ENCODE peak calls at places on chromosomes 7 and 10, in five cellular contexts. F is GM12878, G is HepG2, Y is H1, T is K562. Q is an unnamed sample.
A peak's percentile ranks its signal among the peaks of the same experiment; 100 is the strongest.

GRCh38 chr10:62681211-62681940 is 123.1 kb upstream of the ADO start:
- DNase-seq in F (peak; percentile 90), T (no peak), Y (peak; percentile 49), G (peak; percentile 36), Q (no peak)

GRCh38 chr10:785539-786214 is 96.2 kb upstream of the DIP2C start:
- DNase-seq in Y (no peak), F (no peak), G (no peak), T (no peak), Q (no peak)

GRCh38 chr7:102973096-102973802 is 60.4 kb downstream of the LRRC17 start:
- DNase-seq in F (no peak), T (peak; percentile 96), G (no peak), Y (no peak), Q (peak; percentile 36)

GRCh38 chr10:37865264-37865663 is 7.9 kb upstream of the ZNF248 start:
- DNase-seq in G (no peak), Y (no peak), F (no peak), T (no peak), Q (no peak)

GRCh38 chr10:78892383-78893191 is 176.2 kb upstream of the ZMIZ1 start:
- DNase-seq in F (no peak), T (no peak), G (no peak), Y (peak; percentile 24), Q (no peak)

GRCh38 chr7:79622781-79623180 is 169.3 kb upstream of the MAGI2 start:
- DNase-seq in F (no peak), G (no peak), Y (no peak), T (no peak), Q (no peak)

GRCh38 chr10:43226851-43227845 is 39.7 kb downstream of the RASGEF1A start:
- DNase-seq in Y (peak; percentile 37), G (no peak), T (no peak), F (no peak), Q (no peak)

GRCh38 chr7:44607141-44608068 is 978 bp downstream of the OGDH start:
- DNase-seq in G (no peak), T (no peak), Y (no peak), F (no peak), Q (no peak)

GRCh38 chr7:158645842-158646241 is 58.2 kb upstream of the PTPRN2 start:
- DNase-seq in Y (no peak), F (no peak), T (no peak), G (no peak), Q (no peak)

GRCh38 chr10:100775346-100775745 is 30.0 kb downstream of the PAX2 start:
- DNase-seq in G (no peak), F (no peak), T (no peak), Y (no peak), Q (no peak)

GRCh38 chr10:92290076-92290836 is 622 bp downstream of the CPEB3 start:
- DNase-seq in Y (no peak), G (peak; percentile 23), T (peak; percentile 51), F (no peak), Q (peak; percentile 38)

GRCh38 chr7:37908221-37908788 is 8.3 kb downstream of the SFRP4 start:
- DNase-seq in G (no peak), T (no peak), F (no peak), Y (no peak), Q (no peak)

GRCh38 chr10:25704622-25705021 is 229.4 kb upstream of the MYO3A start:
- DNase-seq in T (peak; percentile 38), G (no peak), F (no peak), Y (no peak), Q (no peak)

GRCh38 chr7:8189615-8190014 is 72.4 kb downstream of the ICA1 start:
- DNase-seq in Y (no peak), G (no peak), T (no peak), F (no peak), Q (no peak)

GRCh38 chr10:58775960-58776574 is 263.4 kb downstream of the BICC1 start:
- DNase-seq in G (no peak), F (no peak), T (no peak), Y (no peak), Q (no peak)

GRCh38 chr10:112461029-112461887 is 14.2 kb downstream of the VTI1A start:
- DNase-seq in Y (no peak), F (no peak), T (peak; percentile 11), G (no peak), Q (peak; percentile 48)

GRCh38 chr7:113094517-113095249 is 8.1 kb upstream of the GPR85 start:
- DNase-seq in T (no peak), G (no peak), Y (no peak), F (no peak), Q (no peak)

GRCh38 chr10:128036746-128037542 is 89.3 kb downstream of the MKI67 start:
- DNase-seq in T (no peak), Y (no peak), G (no peak), F (no peak), Q (peak; percentile 16)

GRCh38 chr10:51301644-51302043 is 227.4 kb downstream of the PRKG1 start:
- DNase-seq in Y (no peak), T (no peak), F (no peak), G (no peak), Q (no peak)

GRCh38 chr7:158821173-158822021 is 7.9 kb downstream of the ESYT2 start:
- DNase-seq in Y (peak; percentile 44), G (peak; percentile 55), F (no peak), T (peak; percentile 70), Q (peak; percentile 81)

GRCh38 chr7:101901661-101902491 is 84.5 kb downstream of the CUX1 start:
- DNase-seq in Y (no peak), G (no peak), F (no peak), T (peak; percentile 54), Q (no peak)

GRCh38 chr10:48551796-48552591 is 52.9 kb downstream of the ARHGAP22 start:
- DNase-seq in F (no peak), Y (peak; percentile 63), T (peak; percentile 44), G (no peak), Q (peak; percentile 37)

GRCh38 chr7:15397921-15398560 is 163.8 kb downstream of the AGMO start:
- DNase-seq in F (no peak), Y (no peak), T (no peak), G (no peak), Q (no peak)

GRCh38 chr7:48094861-48095293 is 5.8 kb downstream of the UPP1 start:
- DNase-seq in F (no peak), G (no peak), T (no peak), Y (no peak), Q (no peak)

GRCh38 chr7:38232475-38233366 is 40.7 kb downstream of the TARP start:
- DNase-seq in T (peak; percentile 18), Y (no peak), G (no peak), F (peak; percentile 82), Q (no peak)

GRCh38 chr7:157409753-157410727 is 73.2 kb downstream of the DNAJB6 start:
- DNase-seq in F (no peak), T (no peak), Y (no peak), G (no peak), Q (no peak)

GRCh38 chr7:1513657-1514095 is 9.5 kb upstream of the INTS1 start:
- DNase-seq in F (no peak), G (no peak), T (no peak), Y (no peak), Q (no peak)

GRCh38 chr7:82204694-82205093 is 238.9 kb downstream of the CACNA2D1 start:
- DNase-seq in F (no peak), Y (no peak), T (no peak), G (no peak), Q (no peak)

GRCh38 chr10:110918633-110919348 is at the start of gene BBIP1:
- DNase-seq in Y (peak; percentile 90), F (peak; percentile 99), G (peak; percentile 99), T (no peak), Q (peak; percentile 92)

GRCh38 chr7:112080441-112080840 is 125.8 kb downstream of the DOCK4 start:
- DNase-seq in Y (no peak), T (no peak), G (peak; percentile 47), F (peak; percentile 89), Q (peak; percentile 94)

GRCh38 chr10:102240467-102241036 is 760 bp downstream of the PITX3 start:
- DNase-seq in G (no peak), F (no peak), T (no peak), Y (no peak), Q (no peak)
- TF ChIP-seq MAX in G (no peak), F (no peak), T (no peak), Y (no peak), Q (no peak)

DNA sequence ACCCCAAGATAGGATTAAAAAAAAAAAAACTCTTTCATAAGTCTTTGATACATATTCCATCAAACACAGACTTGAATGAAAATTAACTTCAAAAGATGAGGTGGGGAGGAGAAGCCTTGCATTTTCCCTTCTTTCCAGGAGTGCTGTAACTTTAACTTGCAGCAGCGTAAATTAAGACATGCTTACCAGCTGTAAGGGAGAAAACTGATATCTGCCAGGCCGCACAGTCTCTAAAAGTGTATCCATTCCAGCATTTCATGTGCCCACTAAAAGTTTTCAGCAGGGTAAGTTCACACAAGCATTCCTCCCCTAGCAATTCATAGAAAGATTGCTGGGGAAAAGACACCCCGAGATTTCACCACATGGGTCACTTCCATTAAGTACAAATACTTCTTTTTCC is 4.7 kb downstream of the CTBP2 start:
- DNase-seq in F (no peak), T (no peak), Y (no peak), G (no peak), Q (no peak)
- TF ChIP-seq POLR2A in F (no peak), T (no peak), Y (no peak), G (no peak), Q (no peak)

DNA sequence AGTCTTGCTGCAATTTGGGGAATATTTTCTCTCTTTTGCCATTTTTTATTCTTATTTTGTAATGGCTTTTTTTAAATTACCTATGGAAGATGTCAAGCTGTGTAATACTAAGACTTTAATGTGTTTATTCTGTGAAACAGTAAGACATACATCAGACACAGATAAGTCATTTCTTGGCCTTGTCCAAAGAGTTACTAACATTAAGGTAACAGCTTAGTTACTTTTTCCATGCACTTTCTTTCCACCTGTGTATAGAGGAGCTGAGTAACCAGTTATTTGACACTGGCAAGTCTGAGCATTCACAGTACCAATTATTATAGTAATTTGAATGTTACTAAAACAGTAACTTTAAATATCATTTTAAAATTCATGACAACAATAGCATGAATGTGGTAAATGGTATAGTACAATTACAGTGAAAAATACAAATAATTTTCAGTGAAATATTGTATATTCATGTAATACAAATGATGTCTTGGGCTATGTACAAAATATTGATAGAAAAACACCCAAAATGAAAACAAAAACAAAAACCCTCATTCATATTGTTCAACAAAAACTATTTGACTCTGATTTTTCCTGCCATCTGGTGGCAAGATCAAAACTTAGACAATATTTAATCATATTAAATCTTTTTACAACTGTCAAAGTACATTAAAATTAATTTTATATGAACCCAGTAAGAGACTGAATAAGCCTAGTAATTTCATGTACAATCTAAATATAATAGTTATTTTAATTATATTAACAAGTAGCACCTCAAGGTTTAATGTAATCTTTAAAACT is 259.8 kb upstream of the SEMA3A start:
- DNase-seq in Y (no peak), G (no peak), T (no peak), F (no peak), Q (no peak)
- TF ChIP-seq HDAC2 in Y (no peak), G (no peak), T (no peak), F (no peak), Q (no peak)

DNA sequence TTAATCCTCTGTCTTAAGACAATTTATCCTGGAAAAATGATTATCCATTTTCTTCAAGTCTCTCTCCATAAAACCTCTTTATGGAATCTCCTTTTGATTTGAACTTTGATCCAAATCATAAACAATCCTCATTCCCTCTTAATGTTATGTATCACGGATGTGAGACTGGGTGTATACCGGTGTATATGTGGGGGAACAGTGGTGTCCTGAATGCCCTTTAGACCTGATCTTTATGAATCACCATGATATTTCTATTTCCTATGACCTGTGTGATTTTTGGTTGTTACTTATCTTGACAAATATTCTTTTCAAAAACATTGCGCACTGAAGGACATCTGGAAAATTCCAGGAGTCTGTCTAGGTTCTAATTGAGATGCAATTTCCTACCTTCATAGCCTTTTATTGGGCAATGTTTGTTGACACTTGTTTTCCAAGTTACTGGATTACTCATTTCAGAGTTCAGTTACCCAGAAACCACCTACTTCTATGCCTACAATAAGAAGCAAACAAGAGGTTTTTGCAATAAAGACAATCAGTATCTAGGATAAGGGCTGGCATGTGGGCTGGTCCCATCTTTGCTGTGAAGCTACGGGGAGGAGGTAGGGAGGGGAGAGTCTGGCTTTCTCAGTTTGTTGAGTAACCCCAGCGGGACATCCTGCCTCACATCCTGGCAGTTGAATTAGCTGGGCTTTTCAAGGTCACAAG is 190.4 kb downstream of the CTTNBP2 start:
- DNase-seq in F (no peak), G (no peak), T (no peak), Y (no peak), Q (peak; percentile 32)
- TF ChIP-seq MAX in F (no peak), G (no peak), T (no peak), Y (no peak), Q (peak; percentile 54)

Q was measured in A549.